ENCODE peak calls at places on chromosomes 12 and 14, in four cellular contexts. D, G, M and Q are unnamed samples.

GRCh38 chr12:105321125-105321524 is 9.4 kb upstream of the C12orf75 start:
- DNase-seq in M (no peak), D (no peak), G (no peak), Q (no peak)

GRCh38 chr12:116426391-116427136 is 132.6 kb upstream of the MAP1LC3B2 start:
- DNase-seq in D (peak; percentile 94), M (peak; percentile 99), G (peak; percentile 94), Q (peak; percentile 88)

GRCh38 chr12:97177482-97177881 is 270.4 kb downstream of the NEDD1 start:
- DNase-seq in G (no peak), M (peak; percentile 4), D (no peak), Q (no peak)

GRCh38 chr14:49621114-49621881 is 699 bp downstream of the MGAT2 start:
- DNase-seq in G (no peak), D (no peak), M (peak; percentile 40), Q (peak; percentile 46)

GRCh38 chr12:92144631-92145480 is 790 bp downstream of the BTG1 start:
- DNase-seq in M (peak; percentile 66), D (no peak), G (peak; percentile 79), Q (peak; percentile 74)

GRCh38 chr14:58969951-58970751 is 218.3 kb upstream of the DAAM1 start:
- DNase-seq in M (no peak), D (peak; percentile 79), G (no peak), Q (no peak)

GRCh38 chr12:23204933-23205778 is 580.2 kb downstream of the ETNK1 start:
- DNase-seq in G (peak; percentile 69), M (peak; percentile 29), D (peak; percentile 86), Q (peak; percentile 58)

GRCh38 chr14:80425686-80426085 is 214.4 kb upstream of the DIO2 start:
- DNase-seq in M (peak; percentile 98), D (peak; percentile 94), G (peak; percentile 95), Q (peak; percentile 80)

GRCh38 chr14:71555654-71556559 is 376.3 kb upstream of the RGS6 start:
- DNase-seq in G (peak; percentile 76), M (no peak), D (peak; percentile 45), Q (peak; percentile 74)

GRCh38 chr12:110353211-110353965 is 50.1 kb downstream of the ANAPC7 start:
- DNase-seq in G (no peak), D (no peak), M (peak; percentile 11), Q (no peak)

GRCh38 chr12:15278816-15279658 is 43.3 kb upstream of the PTPRO start:
- DNase-seq in G (peak; percentile 92), M (peak; percentile 89), D (peak; percentile 34), Q (peak; percentile 95)

GRCh38 chr14:58465425-58465824 is 37.9 kb downstream of the KIAA0586 start:
- DNase-seq in G (peak; percentile 78), D (peak; percentile 61), M (peak; percentile 5), Q (peak; percentile 34)

GRCh38 chr12:29769162-29769820 is 14.5 kb downstream of the TMTC1 start:
- DNase-seq in M (no peak), D (peak; percentile 88), G (peak; percentile 83), Q (peak; percentile 91)

GRCh38 chr12:107619831-107620230 is 65.8 kb upstream of the PWP1 start:
- DNase-seq in M (no peak), D (no peak), G (no peak), Q (no peak)

GRCh38 chr14:94423465-94424056 is 29.0 kb downstream of the SERPINA11 start:
- DNase-seq in M (peak; percentile 43), G (peak; percentile 80), D (peak; percentile 83), Q (peak; percentile 71)

GRCh38 chr12:84697141-84697540 is 215.5 kb downstream of the SLC6A15 start:
- DNase-seq in D (no peak), M (no peak), G (no peak), Q (no peak)

GRCh38 chr12:14567311-14568195 is at the start of gene PLBD1:
- DNase-seq in M (no peak), D (peak; percentile 19), G (peak; percentile 50), Q (no peak)

GRCh38 chr12:46179693-46180452 is 89.0 kb downstream of the SLC38A1 start:
- DNase-seq in G (no peak), M (no peak), D (no peak), Q (no peak)

GRCh38 chr12:16530268-16530865 is 75.6 kb downstream of the LMO3 start:
- DNase-seq in G (no peak), M (no peak), D (no peak), Q (no peak)

GRCh38 chr14:104307627-104308401 is 169.4 kb downstream of the KIF26A start:
- DNase-seq in D (no peak), M (no peak), G (no peak), Q (no peak)

GRCh38 chr12:52501490-52501889 is 8.4 kb upstream of the KRT6A start:
- DNase-seq in D (no peak), M (no peak), G (peak; percentile 64), Q (peak; percentile 73)

GRCh38 chr14:60565211-60565610 is 56.3 kb downstream of the SIX6 start:
- DNase-seq in G (peak; percentile 10), D (peak; percentile 88), M (no peak), Q (peak; percentile 64)

GRCh38 chr14:32933943-32934890 is 4.5 kb upstream of the NPAS3 start:
- DNase-seq in D (peak; percentile 35), M (no peak), G (no peak), Q (no peak)

GRCh38 chr12:123912415-123913385 is 59.9 kb downstream of the CCDC92 start:
- DNase-seq in D (no peak), G (no peak), M (no peak), Q (no peak)

GRCh38 chr14:97233319-97233980 is 436.3 kb downstream of the VRK1 start:
- DNase-seq in G (no peak), M (no peak), D (no peak), Q (no peak)

GRCh38 chr14:91177073-91177796 is 63.4 kb downstream of the DGLUCY start:
- DNase-seq in G (peak; percentile 80), D (peak; percentile 88), M (peak; percentile 47), Q (peak; percentile 80)

GRCh38 chr12:85835810-85836715 is at the start of gene RASSF9:
- DNase-seq in D (peak; percentile 90), M (peak; percentile 45), G (peak; percentile 78), Q (peak; percentile 91)

GRCh38 chr12:1518763-1519516 is 75.4 kb downstream of the FBXL14 start:
- DNase-seq in D (peak; percentile 86), M (peak; percentile 82), G (peak; percentile 94), Q (peak; percentile 95)

DNA sequence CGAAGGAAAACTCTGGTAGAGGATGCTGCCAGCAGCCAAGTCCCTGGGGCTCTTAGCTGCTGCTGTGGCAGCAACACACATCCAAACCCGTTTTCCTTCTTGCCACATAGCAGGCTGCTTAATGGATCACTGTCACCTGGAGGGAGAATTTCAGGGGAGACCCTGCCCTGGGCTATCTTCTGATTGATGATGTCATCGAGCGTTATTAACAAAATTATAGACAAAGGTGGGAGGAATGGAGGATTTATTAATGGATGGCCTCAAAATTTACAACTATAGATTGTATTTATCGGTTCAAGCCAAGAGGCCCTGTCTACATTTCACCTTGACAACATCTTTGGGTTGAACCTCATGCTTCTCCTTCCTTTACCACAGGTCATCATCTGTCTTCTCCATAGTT is 120.8 kb upstream of the PZP start:
- DNase-seq in D (no peak), G (no peak), M (no peak), Q (no peak)
- TF ChIP-seq CTCF in D (no peak), G (no peak), M (no peak), Q (no peak)

GRCh38 chr12:128671528-128672042 is 152.2 kb downstream of the SLC15A4 start:
- DNase-seq in D (no peak), G (no peak), M (no peak), Q (peak; percentile 11)
- TF ChIP-seq CTCF in D (no peak), G (no peak), M (no peak), Q (no peak)

DNA sequence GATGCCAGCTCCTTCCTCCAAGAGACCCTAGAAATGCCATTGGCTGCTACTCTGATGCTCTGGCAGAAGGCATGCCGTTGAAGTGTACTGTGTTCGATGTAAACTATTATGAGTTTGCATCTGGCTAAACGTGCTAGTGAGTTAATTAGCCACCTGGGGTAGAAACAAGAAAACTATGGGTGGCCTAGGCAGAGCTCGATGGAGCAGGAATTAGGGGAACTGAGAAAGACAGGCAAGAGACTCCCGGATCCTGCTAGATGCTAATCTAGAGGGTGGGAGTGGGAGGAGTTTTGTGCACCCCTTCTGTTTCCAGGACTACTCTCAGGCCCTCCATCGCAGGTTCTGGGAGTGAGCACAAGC is 32.0 kb downstream of the TMEM63C start:
- DNase-seq in G (no peak), M (no peak), D (no peak), Q (no peak)
- TF ChIP-seq CTCF in G (no peak), M (peak; percentile 3), D (no peak), Q (no peak)

DNA sequence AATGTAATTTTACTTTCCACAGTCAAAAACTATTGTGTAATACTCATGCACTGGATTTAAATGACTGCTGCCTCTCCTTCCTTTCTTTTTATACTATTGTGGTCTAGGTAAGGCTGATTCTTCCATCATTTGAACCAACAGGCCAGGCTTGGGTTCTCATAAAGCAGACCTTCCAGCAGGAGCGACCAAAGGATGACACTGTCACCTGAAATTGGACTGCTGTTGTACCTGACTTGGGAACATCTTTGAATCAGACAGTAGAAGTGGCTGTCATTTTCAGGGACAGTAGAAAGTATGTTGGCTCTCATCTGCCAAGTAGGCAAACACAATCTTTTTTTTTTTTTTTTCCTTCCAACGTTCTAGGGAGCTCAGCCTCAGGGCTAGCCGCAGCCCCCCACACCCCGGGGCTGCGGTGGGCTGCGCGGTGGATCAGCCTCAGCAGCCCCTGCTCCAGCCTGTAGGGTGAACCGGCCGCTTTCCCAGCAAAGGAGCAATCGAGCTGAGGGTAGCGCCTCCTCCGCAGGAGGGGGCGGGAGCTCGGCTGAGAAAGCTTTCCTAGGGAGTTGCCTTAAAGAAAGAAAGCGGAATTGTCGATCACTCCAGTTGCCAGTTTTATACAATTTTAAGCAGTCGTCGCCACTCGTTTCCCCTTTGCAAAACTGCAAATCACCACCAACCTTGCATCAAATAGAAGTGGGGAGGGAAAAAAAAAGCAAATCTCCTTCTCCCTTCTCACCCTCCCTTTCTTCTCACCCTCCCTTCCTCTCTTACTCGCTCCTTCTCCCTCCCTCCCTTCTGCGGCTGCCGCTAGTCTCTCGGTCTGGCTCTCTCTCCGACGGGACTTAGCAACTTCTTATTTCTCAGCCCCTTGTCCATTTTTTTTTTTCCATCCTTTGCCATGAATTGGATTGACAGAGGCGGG is at the start of gene PDE3A:
- DNase-seq in M (peak; percentile 18), D (peak; percentile 86), G (peak; percentile 32), Q (no peak)
- TF ChIP-seq CTCF in M (peak; percentile 13), D (peak; percentile 41), G (no peak), Q (no peak)

GRCh38 chr12:66237505-66238175 is 48.6 kb downstream of the IRAK3 start:
- DNase-seq in G (no peak), M (no peak), D (no peak), Q (no peak)

GRCh38 chr12:66236969-66237368 is 48.0 kb downstream of the IRAK3 start:
- DNase-seq in M (no peak), D (no peak), G (peak; percentile 6), Q (no peak)

GRCh38 chr12:66232258-66232657 is 43.2 kb downstream of the IRAK3 start:
- DNase-seq in D (no peak), G (no peak), M (no peak), Q (no peak)

GRCh38 chr12:66239295-66239694 is 50.3 kb downstream of the IRAK3 start:
- DNase-seq in D (no peak), G (no peak), M (no peak), Q (no peak)

GRCh38 chr12:66235626-66236281 is 46.7 kb downstream of the IRAK3 start:
- DNase-seq in M (no peak), G (peak; percentile 14), D (peak; percentile 53), Q (peak; percentile 9)
- TF ChIP-seq CTCF in M (peak; percentile 65), G (peak; percentile 9), D (peak; percentile 35), Q (peak; percentile 14)